ENCODE peak calls at places on chromosome 4, in nine cellular contexts. One of them, this sample, is unnamed.

GRCh38 chr4:88628746-88629145 is 36.5 kb downstream of the HERC3 start:
- DNase-seq in A549: no peak
- DNase-seq in sigmoid colon: no peak
- DNase-seq in ovary: no peak
- DNase-seq in suprapubic skin: no peak
- DNase-seq in HepG2: no peak
- DNase-seq in stomach: no peak
- DNase-seq in K562: no peak
- DNase-seq in tibial nerve: no peak
- DNase-seq in this sample: no peak

GRCh38 chr4:8376361-8377102 is 64.0 kb downstream of the ACOX3 start:
- DNase-seq in A549: no peak
- DNase-seq in stomach: no peak
- DNase-seq in sigmoid colon: peak
- DNase-seq in tibial nerve: no peak
- DNase-seq in HepG2: no peak
- DNase-seq in K562: no peak
- DNase-seq in ovary: no peak
- DNase-seq in suprapubic skin: no peak
- DNase-seq in this sample: no peak

GRCh38 chr4:26321326-26322276 is 787 bp downstream of the RBPJ start:
- DNase-seq in tibial nerve: no peak
- DNase-seq in ovary: peak
- DNase-seq in A549: peak
- DNase-seq in suprapubic skin: peak
- DNase-seq in stomach: no peak
- DNase-seq in K562: no peak
- DNase-seq in sigmoid colon: peak
- DNase-seq in HepG2: peak
- DNase-seq in this sample: peak

GRCh38 chr4:89839558-89839957 is 2.6 kb upstream of the SNCA start:
- DNase-seq in sigmoid colon: no peak
- DNase-seq in A549: no peak
- DNase-seq in stomach: no peak
- DNase-seq in K562: no peak
- DNase-seq in ovary: no peak
- DNase-seq in suprapubic skin: no peak
- DNase-seq in HepG2: no peak
- DNase-seq in tibial nerve: no peak
- DNase-seq in this sample: no peak

GRCh38 chr4:109801099-109801789 is 555 bp downstream of the CFI start:
- DNase-seq in K562: no peak
- DNase-seq in sigmoid colon: no peak
- DNase-seq in suprapubic skin: no peak
- DNase-seq in stomach: no peak
- DNase-seq in HepG2: no peak
- DNase-seq in A549: no peak
- DNase-seq in tibial nerve: no peak
- DNase-seq in ovary: no peak
- DNase-seq in this sample: no peak

GRCh38 chr4:183790661-183791060 is 114.4 kb upstream of the STOX2 start:
- DNase-seq in A549: no peak
- DNase-seq in sigmoid colon: no peak
- DNase-seq in HepG2: no peak
- DNase-seq in K562: no peak
- DNase-seq in tibial nerve: no peak
- DNase-seq in ovary: no peak
- DNase-seq in suprapubic skin: no peak
- DNase-seq in stomach: no peak
- DNase-seq in this sample: no peak

GRCh38 chr4:3573131-3573530 is 40.9 kb upstream of the LRPAP1 start:
- DNase-seq in stomach: no peak
- DNase-seq in A549: no peak
- DNase-seq in suprapubic skin: no peak
- DNase-seq in sigmoid colon: peak
- DNase-seq in ovary: no peak
- DNase-seq in HepG2: no peak
- DNase-seq in tibial nerve: no peak
- DNase-seq in K562: no peak
- DNase-seq in this sample: no peak

GRCh38 chr4:123603165-123603564 is 206.6 kb downstream of the SPRY1 start:
- DNase-seq in sigmoid colon: no peak
- DNase-seq in stomach: peak
- DNase-seq in HepG2: peak
- DNase-seq in K562: no peak
- DNase-seq in suprapubic skin: no peak
- DNase-seq in A549: no peak
- DNase-seq in ovary: no peak
- DNase-seq in tibial nerve: no peak
- DNase-seq in this sample: no peak

GRCh38 chr4:102281171-102281842 is 64.0 kb downstream of the SLC39A8 start:
- DNase-seq in K562: no peak
- DNase-seq in stomach: no peak
- DNase-seq in HepG2: no peak
- DNase-seq in sigmoid colon: no peak
- DNase-seq in suprapubic skin: no peak
- DNase-seq in tibial nerve: no peak
- DNase-seq in ovary: no peak
- DNase-seq in A549: no peak
- DNase-seq in this sample: no peak

GRCh38 chr4:8558080-8558960 is 21.9 kb upstream of the GPR78 start:
- DNase-seq in sigmoid colon: no peak
- DNase-seq in suprapubic skin: peak
- DNase-seq in K562: no peak
- DNase-seq in A549: no peak
- DNase-seq in stomach: no peak
- DNase-seq in HepG2: no peak
- DNase-seq in tibial nerve: no peak
- DNase-seq in ovary: no peak
- DNase-seq in this sample: peak

GRCh38 chr4:12791536-12791935 is 692.6 kb downstream of the RAB28 start:
- DNase-seq in sigmoid colon: no peak
- DNase-seq in tibial nerve: no peak
- DNase-seq in HepG2: no peak
- DNase-seq in A549: no peak
- DNase-seq in suprapubic skin: no peak
- DNase-seq in ovary: no peak
- DNase-seq in stomach: no peak
- DNase-seq in K562: no peak
- DNase-seq in this sample: no peak

GRCh38 chr4:53951414-53951813 is 113.0 kb downstream of the CHIC2 start:
- DNase-seq in ovary: no peak
- DNase-seq in K562: no peak
- DNase-seq in tibial nerve: no peak
- DNase-seq in sigmoid colon: no peak
- DNase-seq in A549: no peak
- DNase-seq in suprapubic skin: no peak
- DNase-seq in stomach: no peak
- DNase-seq in HepG2: no peak
- DNase-seq in this sample: no peak

GRCh38 chr4:13856387-13856786 is 228.9 kb upstream of the BOD1L1 start:
- DNase-seq in stomach: no peak
- DNase-seq in K562: no peak
- DNase-seq in HepG2: no peak
- DNase-seq in A549: no peak
- DNase-seq in tibial nerve: no peak
- DNase-seq in suprapubic skin: no peak
- DNase-seq in ovary: no peak
- DNase-seq in sigmoid colon: no peak
- DNase-seq in this sample: no peak

GRCh38 chr4:169231647-169232262 is 39.0 kb downstream of the SH3RF1 start:
- DNase-seq in tibial nerve: no peak
- DNase-seq in sigmoid colon: no peak
- DNase-seq in A549: no peak
- DNase-seq in stomach: no peak
- DNase-seq in suprapubic skin: no peak
- DNase-seq in K562: no peak
- DNase-seq in ovary: no peak
- DNase-seq in HepG2: no peak
- DNase-seq in this sample: no peak

GRCh38 chr4:24010994-24011393 is 121.1 kb upstream of the PPARGC1A start:
- DNase-seq in HepG2: no peak
- DNase-seq in sigmoid colon: no peak
- DNase-seq in ovary: no peak
- DNase-seq in K562: no peak
- DNase-seq in tibial nerve: no peak
- DNase-seq in A549: no peak
- DNase-seq in stomach: no peak
- DNase-seq in suprapubic skin: no peak
- DNase-seq in this sample: no peak

GRCh38 chr4:155587766-155588165 is 78.9 kb upstream of the GUCY1A1 start:
- DNase-seq in stomach: no peak
- DNase-seq in sigmoid colon: no peak
- DNase-seq in suprapubic skin: no peak
- DNase-seq in A549: no peak
- DNase-seq in ovary: no peak
- DNase-seq in tibial nerve: no peak
- DNase-seq in HepG2: no peak
- DNase-seq in K562: no peak
- DNase-seq in this sample: no peak

GRCh38 chr4:167290684-167291083 is 56.4 kb upstream of the SPOCK3 start:
- DNase-seq in suprapubic skin: no peak
- DNase-seq in stomach: no peak
- DNase-seq in HepG2: no peak
- DNase-seq in tibial nerve: no peak
- DNase-seq in ovary: no peak
- DNase-seq in sigmoid colon: no peak
- DNase-seq in K562: no peak
- DNase-seq in A549: peak
- DNase-seq in this sample: no peak

GRCh38 chr4:48178931-48179330 is 44.9 kb upstream of the TXK start:
- DNase-seq in stomach: no peak
- DNase-seq in ovary: no peak
- DNase-seq in HepG2: no peak
- DNase-seq in A549: no peak
- DNase-seq in K562: no peak
- DNase-seq in sigmoid colon: no peak
- DNase-seq in suprapubic skin: no peak
- DNase-seq in tibial nerve: no peak
- DNase-seq in this sample: no peak

DNA sequence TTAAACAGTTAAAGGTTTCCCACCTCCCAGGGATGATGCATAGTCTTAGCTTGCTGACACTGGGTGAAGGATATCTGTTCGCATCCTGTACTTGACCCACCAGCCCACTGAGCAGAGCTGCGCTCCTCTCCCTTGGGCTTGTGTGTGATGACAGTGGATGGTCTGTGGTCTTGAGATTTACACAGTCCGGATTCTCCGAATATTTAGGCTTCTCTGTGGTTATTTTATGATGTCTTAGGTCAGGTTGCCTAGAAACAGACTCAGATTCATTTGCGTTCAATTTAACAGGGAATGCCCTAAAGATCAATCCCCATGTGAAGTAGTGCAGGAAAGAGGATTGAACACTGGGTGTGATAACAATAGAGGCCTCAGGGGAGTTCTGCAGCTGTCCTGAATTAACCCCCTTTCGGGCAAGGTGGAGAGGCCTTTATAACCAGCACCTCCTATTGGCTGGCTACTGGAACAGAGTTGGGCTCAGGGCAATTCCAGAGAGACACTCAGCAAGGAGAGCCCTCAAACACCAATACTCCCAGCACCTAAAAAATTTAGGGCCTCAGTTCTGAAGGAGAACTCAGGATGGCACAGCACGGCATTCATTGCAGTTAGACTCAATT is 653.2 kb upstream of the GALNT7 start:
- DNase-seq in A549: no peak
- DNase-seq in sigmoid colon: no peak
- DNase-seq in ovary: no peak
- DNase-seq in stomach: no peak
- DNase-seq in suprapubic skin: no peak
- DNase-seq in HepG2: no peak
- DNase-seq in tibial nerve: no peak
- DNase-seq in K562: no peak
- DNase-seq in this sample: no peak
- TF ChIP-seq CTCF in A549: no peak
- TF ChIP-seq CTCF in sigmoid colon: no peak
- TF ChIP-seq CTCF in ovary: no peak
- TF ChIP-seq CTCF in stomach: no peak
- TF ChIP-seq CTCF in suprapubic skin: no peak
- TF ChIP-seq CTCF in HepG2: no peak
- TF ChIP-seq CTCF in tibial nerve: no peak
- TF ChIP-seq CTCF in K562: no peak
- TF ChIP-seq CTCF in this sample: no peak

DNA sequence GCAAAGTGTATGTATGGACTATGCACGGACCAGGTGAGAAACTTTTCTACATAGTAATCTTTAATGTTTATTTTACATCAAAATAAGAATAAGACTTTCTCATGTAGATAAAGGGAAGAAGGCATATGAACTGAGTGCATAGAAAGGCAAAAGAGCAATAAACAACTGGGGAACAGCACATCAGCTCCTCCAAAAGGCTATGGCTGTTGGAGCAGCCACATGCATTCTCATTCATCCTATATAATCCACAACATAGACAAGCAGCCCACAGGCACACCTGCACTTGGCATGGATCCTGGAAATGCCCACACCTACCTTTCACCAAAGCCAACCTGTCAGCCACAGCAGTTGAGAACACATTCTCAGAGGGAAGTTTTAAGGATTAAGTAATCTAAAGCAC is 586.9 kb upstream of the INTU start:
- DNase-seq in tibial nerve: no peak
- DNase-seq in HepG2: no peak
- DNase-seq in A549: no peak
- DNase-seq in ovary: no peak
- DNase-seq in stomach: no peak
- DNase-seq in suprapubic skin: no peak
- DNase-seq in K562: no peak
- DNase-seq in sigmoid colon: no peak
- DNase-seq in this sample: no peak
- TF ChIP-seq EP300 in tibial nerve: no peak
- TF ChIP-seq EP300 in HepG2: no peak
- TF ChIP-seq EP300 in A549: no peak
- TF ChIP-seq EP300 in ovary: no peak
- TF ChIP-seq EP300 in stomach: no peak
- TF ChIP-seq EP300 in suprapubic skin: no peak
- TF ChIP-seq EP300 in K562: no peak
- TF ChIP-seq EP300 in sigmoid colon: no peak
- TF ChIP-seq EP300 in this sample: no peak

GRCh38 chr4:108743021-108743420 is 19.8 kb downstream of the ETNPPL start:
- DNase-seq in K562: no peak
- DNase-seq in stomach: no peak
- DNase-seq in HepG2: no peak
- DNase-seq in suprapubic skin: no peak
- DNase-seq in A549: no peak
- DNase-seq in ovary: no peak
- DNase-seq in sigmoid colon: no peak
- DNase-seq in tibial nerve: no peak
- DNase-seq in this sample: no peak
- TF ChIP-seq CTCF in K562: no peak
- TF ChIP-seq CTCF in stomach: no peak
- TF ChIP-seq CTCF in HepG2: no peak
- TF ChIP-seq CTCF in suprapubic skin: no peak
- TF ChIP-seq CTCF in A549: no peak
- TF ChIP-seq CTCF in ovary: no peak
- TF ChIP-seq CTCF in sigmoid colon: no peak
- TF ChIP-seq CTCF in tibial nerve: no peak
- TF ChIP-seq CTCF in this sample: no peak

DNA sequence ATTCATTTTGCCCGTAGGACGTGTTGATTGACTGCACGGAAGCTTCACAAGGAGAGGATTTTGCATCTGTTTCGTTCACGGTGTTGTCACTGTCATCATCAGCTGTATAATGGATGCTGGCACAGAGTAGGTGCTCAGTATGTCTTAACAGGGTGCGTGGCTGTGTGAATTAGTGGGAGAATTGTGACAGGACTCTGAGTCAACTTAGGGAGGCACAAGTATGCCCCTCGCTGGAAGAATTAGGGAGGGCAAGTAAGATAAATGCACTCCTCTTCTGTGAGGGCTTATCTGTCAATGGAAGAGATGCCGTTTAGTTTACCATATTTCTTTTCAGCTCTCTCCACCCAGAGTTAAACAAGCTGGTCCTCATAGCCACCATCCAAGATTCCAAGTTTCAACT is 107.2 kb downstream of the TRIML1 start:
- DNase-seq in K562: no peak
- DNase-seq in suprapubic skin: no peak
- DNase-seq in A549: peak
- DNase-seq in ovary: no peak
- DNase-seq in HepG2: no peak
- DNase-seq in sigmoid colon: no peak
- DNase-seq in tibial nerve: no peak
- DNase-seq in stomach: no peak
- DNase-seq in this sample: no peak
- TF ChIP-seq EP300 in K562: no peak
- TF ChIP-seq EP300 in suprapubic skin: no peak
- TF ChIP-seq EP300 in A549: no peak
- TF ChIP-seq EP300 in ovary: no peak
- TF ChIP-seq EP300 in HepG2: no peak
- TF ChIP-seq EP300 in sigmoid colon: no peak
- TF ChIP-seq EP300 in tibial nerve: no peak
- TF ChIP-seq EP300 in stomach: no peak
- TF ChIP-seq EP300 in this sample: no peak

This sample was measured in upper lobe of left lung.